ENCODE peak calls at places on chromosomes 5 and 9, in six cellular contexts. F, A, P, M, V and R are unnamed samples.

GRCh38 chr5:132528866-132529634 is 14.3 kb downstream of the IL5 start:
- DNase-seq in F (no peak), A (no peak), P (no peak), M (no peak), V (no peak), R (no peak)

GRCh38 chr9:114643906-114644305 is 13.7 kb downstream of the TEX53 start:
- DNase-seq in F (no peak), A (no peak), P (no peak), M (no peak), V (no peak), R (no peak)

GRCh38 chr5:175921066-175921730 is 46.9 kb downstream of the THOC3 start:
- DNase-seq in F (no peak), A (no peak), P (no peak), M (no peak), V (no peak), R (no peak)

GRCh38 chr9:87503970-87504369 is 6.3 kb downstream of the DAPK1 start:
- DNase-seq in F (no peak), A (no peak), P (no peak), M (no peak), V (no peak), R (no peak)

GRCh38 chr9:19457694-19458009 is 48.8 kb downstream of the ACER2 start:
- DNase-seq in F (no peak), A (no peak), P (no peak), M (no peak), V (no peak), R (no peak)

GRCh38 chr5:42974546-42974945 is 65.6 kb downstream of the ANXA2R start:
- DNase-seq in F (no peak), A (no peak), P (no peak), M (no peak), V (no peak), R (no peak)

GRCh38 chr5:43674536-43674935 is 71.6 kb downstream of the NNT start:
- DNase-seq in F (no peak), A (no peak), P (no peak), M (no peak), V (no peak), R (no peak)

GRCh38 chr9:68979538-68980314 is 34.2 kb downstream of the PRKACG start:
- DNase-seq in F (peak; percentile 87), A (no peak), P (no peak), M (no peak), V (no peak), R (no peak)

GRCh38 chr9:38022995-38023394 is 46.0 kb downstream of the SHB start:
- DNase-seq in F (no peak), A (no peak), P (no peak), M (peak; percentile 82), V (no peak), R (no peak)

GRCh38 chr5:95221234-95221633 is 63.7 kb downstream of the MCTP1 start:
- DNase-seq in F (no peak), A (no peak), P (no peak), M (no peak), V (no peak), R (no peak)

GRCh38 chr9:94607340-94607695 is 13.7 kb upstream of the FBP2 start:
- DNase-seq in F (no peak), A (no peak), P (no peak), M (no peak), V (no peak), R (no peak)

GRCh38 chr9:20532584-20532983 is 89.7 kb downstream of the MLLT3 start:
- DNase-seq in F (no peak), A (no peak), P (no peak), M (no peak), V (no peak), R (no peak)

GRCh38 chr9:98215821-98216220 is 23.4 kb upstream of the CORO2A start:
- DNase-seq in F (no peak), A (peak; percentile 59), P (no peak), M (no peak), V (no peak), R (no peak)

GRCh38 chr5:61734001-61734400 is 401.9 kb downstream of the ZSWIM6 start:
- DNase-seq in F (no peak), A (no peak), P (no peak), M (no peak), V (no peak), R (no peak)

GRCh38 chr9:117825609-117826347 is 121.6 kb downstream of the TLR4 start:
- DNase-seq in F (no peak), A (no peak), P (no peak), M (no peak), V (no peak), R (peak; percentile 49)

GRCh38 chr5:103362211-103362610 is 103.6 kb downstream of the MACIR start:
- DNase-seq in F (no peak), A (no peak), P (no peak), M (no peak), V (no peak), R (no peak)

GRCh38 chr5:8633706-8634105 is 764.8 kb downstream of the MTRR start:
- DNase-seq in F (no peak), A (no peak), P (no peak), M (no peak), V (no peak), R (no peak)

GRCh38 chr9:109974143-109974917 is 194.3 kb downstream of the PALM2AKAP2 start:
- DNase-seq in F (no peak), A (no peak), P (no peak), M (peak; percentile 27), V (no peak), R (no peak)

GRCh38 chr5:11324521-11325289 is 563.7 kb upstream of the DAP start:
- DNase-seq in F (no peak), A (no peak), P (no peak), M (no peak), V (peak; percentile 16), R (no peak)

GRCh38 chr5:39943811-39944210 is 519.0 kb upstream of the DAB2 start:
- DNase-seq in F (no peak), A (no peak), P (no peak), M (no peak), V (no peak), R (no peak)

GRCh38 chr9:115717298-115717697 is 436.3 kb upstream of the PAPPA start:
- DNase-seq in F (no peak), A (no peak), P (no peak), M (no peak), V (no peak), R (no peak)

GRCh38 chr5:154412925-154413324 is 32.9 kb upstream of the SAP30L start:
- DNase-seq in F (no peak), A (no peak), P (no peak), M (no peak), V (no peak), R (no peak)

GRCh38 chr5:140986117-140986521 is 19.8 kb downstream of the PCDHAC2 start:
- DNase-seq in F (no peak), A (peak; percentile 72), P (peak; percentile 88), M (no peak), V (no peak), R (no peak)

GRCh38 chr9:108241384-108241783 is 614.4 kb downstream of the ACTL7B start:
- DNase-seq in F (no peak), A (no peak), P (peak; percentile 5), M (no peak), V (no peak), R (no peak)

GRCh38 chr5:88172847-88173758 is 95.5 kb downstream of the TMEM161B start:
- DNase-seq in F (no peak), A (peak; percentile 65), P (peak; percentile 6), M (no peak), V (peak; percentile 24), R (no peak)

GRCh38 chr5:35454011-35454525 is 163.6 kb upstream of the SPEF2 start:
- DNase-seq in F (no peak), A (no peak), P (no peak), M (no peak), V (no peak), R (no peak)

GRCh38 chr9:83937861-83938455 is 16.7 kb upstream of the KIF27 start:
- DNase-seq in F (no peak), A (no peak), P (peak; percentile 63), M (no peak), V (peak; percentile 85), R (peak; percentile 44)

GRCh38 chr5:67015577-67016290 is 180.9 kb downstream of the CD180 start:
- DNase-seq in F (no peak), A (no peak), P (no peak), M (no peak), V (peak; percentile 19), R (no peak)

GRCh38 chr5:148421661-148422060 is 37.9 kb downstream of the FBXO38 start:
- DNase-seq in F (no peak), A (no peak), P (no peak), M (no peak), V (no peak), R (no peak)

GRCh38 chr5:166746506-166746905 is 1544.9 kb upstream of the WWC1 start:
- DNase-seq in F (no peak), A (no peak), P (no peak), M (no peak), V (no peak), R (no peak)

DNA sequence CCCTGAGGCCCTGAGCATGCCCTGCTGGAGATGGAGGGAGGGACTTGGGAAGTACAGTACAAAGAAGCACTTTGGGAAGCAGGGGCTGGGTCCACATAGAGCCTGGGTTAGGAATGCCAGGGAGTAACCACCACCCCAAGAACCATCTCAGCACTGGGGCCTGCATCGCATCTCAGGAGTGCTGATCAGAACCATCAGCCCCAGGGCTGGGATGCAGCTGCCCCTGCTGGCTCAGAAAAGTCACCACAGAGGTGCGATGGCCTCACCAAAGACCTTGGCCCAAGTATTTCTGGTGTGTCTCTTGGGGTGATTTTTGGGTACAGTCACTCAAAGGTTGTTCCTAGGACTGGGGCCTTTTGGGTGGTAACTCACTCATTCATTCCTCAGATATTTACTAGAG is 236.8 kb upstream of the MVB12B start:
- DNase-seq in F (no peak), A (no peak), P (no peak), M (no peak), V (no peak), R (no peak)
- H3K4me1 ChIP-seq in F (no peaks in the 10 kb centered on the region), A (no peaks in the 10 kb centered on the region), P (no peaks in the 10 kb centered on the region), M (no peaks in the 10 kb centered on the region), V (no peaks in the 10 kb centered on the region), R (no peaks in the 10 kb centered on the region)

GRCh38 chr5:177608243-177609075 is 8.5 kb downstream of the B4GALT7 start:
- DNase-seq in F (no peak), A (no peak), P (no peak), M (no peak), V (no peak), R (no peak)
- H3K4me1 ChIP-seq in F (peaks cover 9% of the 10 kb centered on the region), A (no peaks in the 10 kb centered on the region), P (peaks cover 8% of the 10 kb centered on the region), M (peaks cover 7% of the 10 kb centered on the region), V (no peaks in the 10 kb centered on the region), R (no peaks in the 10 kb centered on the region)

GRCh38 chr9:5188060-5188707 is 2.7 kb upstream of the INSL6 start:
- DNase-seq in F (no peak), A (no peak), P (no peak), M (no peak), V (no peak), R (no peak)

GRCh38 chr9:5186416-5187169 is 1.2 kb upstream of the INSL6 start:
- DNase-seq in F (no peak), A (peak; percentile 69), P (peak; percentile 21), M (peak; percentile 59), V (peak; percentile 73), R (peak; percentile 67)

GRCh38 chr9:5185220-5185840 is at the start of gene INSL6:
- DNase-seq in F (no peak), A (peak; percentile 35), P (no peak), M (no peak), V (no peak), R (no peak)

GRCh38 chr9:5184776-5185175 is 663 bp downstream of the INSL6 start:
- DNase-seq in F (no peak), A (no peak), P (no peak), M (no peak), V (no peak), R (no peak)
- H3K4me1 ChIP-seq in F (no peaks in the 10 kb centered on the region), A (no peaks in the 10 kb centered on the region), P (no peaks in the 10 kb centered on the region), M (no peaks in the 10 kb centered on the region), V (no peaks in the 10 kb centered on the region), R (no peaks in the 10 kb centered on the region)

GRCh38 chr5:113105693-113106280 is 129.2 kb downstream of the DCP2 start:
- DNase-seq in F (no peak), A (no peak), P (no peak), M (no peak), V (no peak), R (no peak)
- H3K4me1 ChIP-seq in F (no peaks in the 10 kb centered on the region), A (no peaks in the 10 kb centered on the region), P (peaks cover 1% of the 10 kb centered on the region), M (no peaks in the 10 kb centered on the region), V (no peaks in the 10 kb centered on the region), R (no peaks in the 10 kb centered on the region)